ENCODE peak calls at places on chromosomes 3 and 15, in eight cellular contexts. T, B, G, E, S, M, U and Y are unnamed samples.

GRCh38 chr3:135992072-135992471 is 26.5 kb downstream of the PPP2R3A start:
- DNase-seq in U (peak), G (no peak), M (no peak), B (no peak), T (no peak), E (no peak), S (no peak), Y (no peak)

GRCh38 chr3:184565421-184566211 is 4.0 kb downstream of the EPHB3 start:
- DNase-seq in M (no peak), U (peak), S (no peak), T (peak), G (no peak), E (no peak), B (no peak), Y (peak)

GRCh38 chr3:195921334-195921771 is 13.0 kb upstream of the TNK2 start:
- DNase-seq in B (no peak), G (no peak), M (no peak), T (peak), U (no peak), E (no peak), S (no peak), Y (peak)

GRCh38 chr15:81548350-81549116 is 174.5 kb upstream of the TMC3 start:
- DNase-seq in M (no peak), B (no peak), E (no peak), T (no peak), S (no peak), G (no peak), U (no peak), Y (no peak)

GRCh38 chr3:100260081-100260684 is 609 bp upstream of the TBC1D23 start:
- DNase-seq in U (no peak), T (peak), B (peak), E (no peak), M (no peak), S (no peak), G (peak), Y (peak)

GRCh38 chr15:72785452-72786243 is 2.1 kb upstream of the ADPGK start:
- DNase-seq in S (no peak), G (no peak), E (peak), U (no peak), M (peak), T (no peak), B (no peak), Y (no peak)

GRCh38 chr3:140942221-140943104 is 827 bp downstream of the SLC25A36 start:
- DNase-seq in U (peak), M (no peak), G (peak), B (peak), S (peak), T (peak), E (no peak), Y (peak)

GRCh38 chr15:34616613-34617012 is 33.2 kb upstream of the GOLGA8B start:
- DNase-seq in T (no peak), S (no peak), E (no peak), U (peak), G (no peak), M (no peak), B (no peak), Y (no peak)

GRCh38 chr3:49807427-49808114 is 4.5 kb downstream of the INKA1 start:
- DNase-seq in G (no peak), M (no peak), T (no peak), S (no peak), B (no peak), U (no peak), E (no peak), Y (no peak)

GRCh38 chr15:24318981-24319380 is 356.6 kb upstream of the NPAP1 start:
- DNase-seq in U (no peak), B (no peak), T (no peak), M (no peak), G (no peak), S (no peak), E (no peak), Y (no peak)

GRCh38 chr3:152385761-152386160 is 117.0 kb downstream of the MBNL1 start:
- DNase-seq in S (no peak), M (no peak), B (no peak), U (peak), E (no peak), T (no peak), G (no peak), Y (no peak)

GRCh38 chr3:130260821-130261402 is 84.6 kb upstream of the COL6A5 start:
- DNase-seq in U (no peak), B (no peak), M (no peak), G (no peak), S (no peak), E (no peak), T (no peak), Y (no peak)

GRCh38 chr15:67843571-67844387 is 3.9 kb upstream of the RNU6-1 start:
- DNase-seq in T (no peak), B (peak), E (no peak), S (no peak), U (no peak), G (no peak), M (no peak), Y (no peak)